ENCODE peak calls at places on chromosomes 16 and 17, in four cellular contexts. One of them, this sample, is unnamed.

GRCh38 chr17:66459811-66460270 is 157.4 kb downstream of the PRKCA start:
- DNase-seq in GM12892: no peak
- DNase-seq in mesothelial cell of epicardium: no peak
- DNase-seq in stimulated activated CD8-positive, alpha-beta memory T cell treated with anti-CD3 and anti-CD28 coated beads, Interleukin-12 subunit alpha, Interleukin-12 subunit beta, amount 100 ng/mL, for 4 hours: no peak
- DNase-seq in this sample: no peak

GRCh38 chr16:63365665-63366064 is 1329.4 kb upstream of the CDH8 start:
- DNase-seq in GM12892: no peak
- DNase-seq in stimulated activated CD8-positive, alpha-beta memory T cell treated with anti-CD3 and anti-CD28 coated beads, Interleukin-12 subunit alpha, Interleukin-12 subunit beta, amount 100 ng/mL, for 4 hours: no peak
- DNase-seq in mesothelial cell of epicardium: no peak
- DNase-seq in this sample: no peak

GRCh38 chr17:1039119-1039507 is 42.2 kb downstream of the TIMM22 start:
- DNase-seq in GM12892: no peak
- DNase-seq in mesothelial cell of epicardium: no peak
- DNase-seq in stimulated activated CD8-positive, alpha-beta memory T cell treated with anti-CD3 and anti-CD28 coated beads, Interleukin-12 subunit alpha, Interleukin-12 subunit beta, amount 100 ng/mL, for 4 hours: no peak
- DNase-seq in this sample: no peak

GRCh38 chr17:51748749-51749604 is 409.5 kb downstream of the CA10 start:
- DNase-seq in mesothelial cell of epicardium: no peak
- DNase-seq in GM12892: no peak
- DNase-seq in stimulated activated CD8-positive, alpha-beta memory T cell treated with anti-CD3 and anti-CD28 coated beads, Interleukin-12 subunit alpha, Interleukin-12 subunit beta, amount 100 ng/mL, for 4 hours: no peak
- DNase-seq in this sample: no peak

GRCh38 chr17:43791589-43791988 is 11.4 kb downstream of the CFAP97D1 start:
- DNase-seq in stimulated activated CD8-positive, alpha-beta memory T cell treated with anti-CD3 and anti-CD28 coated beads, Interleukin-12 subunit alpha, Interleukin-12 subunit beta, amount 100 ng/mL, for 4 hours: no peak
- DNase-seq in GM12892: no peak
- DNase-seq in mesothelial cell of epicardium: no peak
- DNase-seq in this sample: no peak

GRCh38 chr17:36918260-36918691 is 19.0 kb upstream of the LHX1 start:
- DNase-seq in mesothelial cell of epicardium: no peak
- DNase-seq in stimulated activated CD8-positive, alpha-beta memory T cell treated with anti-CD3 and anti-CD28 coated beads, Interleukin-12 subunit alpha, Interleukin-12 subunit beta, amount 100 ng/mL, for 4 hours: no peak
- DNase-seq in GM12892: no peak
- DNase-seq in this sample: no peak

GRCh38 chr16:89563639-89564392 is 3.3 kb downstream of the RPL13 start:
- DNase-seq in mesothelial cell of epicardium: no peak
- DNase-seq in stimulated activated CD8-positive, alpha-beta memory T cell treated with anti-CD3 and anti-CD28 coated beads, Interleukin-12 subunit alpha, Interleukin-12 subunit beta, amount 100 ng/mL, for 4 hours: no peak
- DNase-seq in GM12892: no peak
- DNase-seq in this sample: no peak

GRCh38 chr16:72013888-72014538 is 5.5 kb downstream of the DHODH start:
- DNase-seq in stimulated activated CD8-positive, alpha-beta memory T cell treated with anti-CD3 and anti-CD28 coated beads, Interleukin-12 subunit alpha, Interleukin-12 subunit beta, amount 100 ng/mL, for 4 hours: no peak
- DNase-seq in mesothelial cell of epicardium: no peak
- DNase-seq in GM12892: no peak
- DNase-seq in this sample: no peak

GRCh38 chr16:68786685-68787418 is 49.8 kb downstream of the CDH1 start:
- DNase-seq in stimulated activated CD8-positive, alpha-beta memory T cell treated with anti-CD3 and anti-CD28 coated beads, Interleukin-12 subunit alpha, Interleukin-12 subunit beta, amount 100 ng/mL, for 4 hours: no peak
- DNase-seq in mesothelial cell of epicardium: no peak
- DNase-seq in GM12892: no peak
- DNase-seq in this sample: no peak

GRCh38 chr16:87303431-87303930 is 13.7 kb downstream of the C16orf95 start:
- DNase-seq in GM12892: no peak
- DNase-seq in stimulated activated CD8-positive, alpha-beta memory T cell treated with anti-CD3 and anti-CD28 coated beads, Interleukin-12 subunit alpha, Interleukin-12 subunit beta, amount 100 ng/mL, for 4 hours: no peak
- DNase-seq in mesothelial cell of epicardium: no peak
- DNase-seq in this sample: no peak

GRCh38 chr17:4533522-4534502 is 21.4 kb downstream of the MYBBP1A start:
- DNase-seq in mesothelial cell of epicardium: no peak
- DNase-seq in GM12892: no peak
- DNase-seq in stimulated activated CD8-positive, alpha-beta memory T cell treated with anti-CD3 and anti-CD28 coated beads, Interleukin-12 subunit alpha, Interleukin-12 subunit beta, amount 100 ng/mL, for 4 hours: no peak
- DNase-seq in this sample: no peak

GRCh38 chr16:81610144-81610842 is 165.7 kb downstream of the CMIP start:
- DNase-seq in mesothelial cell of epicardium: no peak
- DNase-seq in stimulated activated CD8-positive, alpha-beta memory T cell treated with anti-CD3 and anti-CD28 coated beads, Interleukin-12 subunit alpha, Interleukin-12 subunit beta, amount 100 ng/mL, for 4 hours: no peak
- DNase-seq in GM12892: no peak
- DNase-seq in this sample: no peak

GRCh38 chr16:49884033-49884707 is 28.3 kb upstream of the ZNF423 start:
- DNase-seq in stimulated activated CD8-positive, alpha-beta memory T cell treated with anti-CD3 and anti-CD28 coated beads, Interleukin-12 subunit alpha, Interleukin-12 subunit beta, amount 100 ng/mL, for 4 hours: no peak
- DNase-seq in mesothelial cell of epicardium: no peak
- DNase-seq in GM12892: no peak
- DNase-seq in this sample: no peak

GRCh38 chr16:82063456-82064082 is 28.5 kb downstream of the HSD17B2 start:
- DNase-seq in stimulated activated CD8-positive, alpha-beta memory T cell treated with anti-CD3 and anti-CD28 coated beads, Interleukin-12 subunit alpha, Interleukin-12 subunit beta, amount 100 ng/mL, for 4 hours: no peak
- DNase-seq in mesothelial cell of epicardium: no peak
- DNase-seq in GM12892: no peak
- DNase-seq in this sample: no peak

GRCh38 chr17:78226752-78227454 is 4.5 kb upstream of the TMEM235 start:
- DNase-seq in stimulated activated CD8-positive, alpha-beta memory T cell treated with anti-CD3 and anti-CD28 coated beads, Interleukin-12 subunit alpha, Interleukin-12 subunit beta, amount 100 ng/mL, for 4 hours: no peak
- DNase-seq in GM12892: no peak
- DNase-seq in mesothelial cell of epicardium: no peak
- DNase-seq in this sample: no peak

GRCh38 chr16:53549970-53550406 is 47.0 kb upstream of the AKTIP start:
- DNase-seq in GM12892: peak; percentile 42
- DNase-seq in mesothelial cell of epicardium: peak; percentile 70
- DNase-seq in stimulated activated CD8-positive, alpha-beta memory T cell treated with anti-CD3 and anti-CD28 coated beads, Interleukin-12 subunit alpha, Interleukin-12 subunit beta, amount 100 ng/mL, for 4 hours: peak; percentile 7
- DNase-seq in this sample: no peak

GRCh38 chr17:45129940-45130639 is 2.2 kb downstream of the PLCD3 start:
- DNase-seq in GM12892: no peak
- DNase-seq in mesothelial cell of epicardium: no peak
- DNase-seq in stimulated activated CD8-positive, alpha-beta memory T cell treated with anti-CD3 and anti-CD28 coated beads, Interleukin-12 subunit alpha, Interleukin-12 subunit beta, amount 100 ng/mL, for 4 hours: no peak
- DNase-seq in this sample: no peak

GRCh38 chr16:19284207-19284606 is 1.3 kb upstream of the CLEC19A start:
- DNase-seq in stimulated activated CD8-positive, alpha-beta memory T cell treated with anti-CD3 and anti-CD28 coated beads, Interleukin-12 subunit alpha, Interleukin-12 subunit beta, amount 100 ng/mL, for 4 hours: no peak
- DNase-seq in GM12892: no peak
- DNase-seq in mesothelial cell of epicardium: no peak
- DNase-seq in this sample: no peak

GRCh38 chr17:50758989-50759544 is 8.3 kb downstream of the ANKRD40CL start:
- DNase-seq in mesothelial cell of epicardium: no peak
- DNase-seq in stimulated activated CD8-positive, alpha-beta memory T cell treated with anti-CD3 and anti-CD28 coated beads, Interleukin-12 subunit alpha, Interleukin-12 subunit beta, amount 100 ng/mL, for 4 hours: no peak
- DNase-seq in GM12892: no peak
- DNase-seq in this sample: no peak